ENCODE peak calls at places on chromosomes 12 and 14, in ten cellular contexts. One of them, this sample, is unnamed.

GRCh38 chr12:132166801-132167591 is 22.7 kb downstream of the NOC4L start:
- DNase-seq in body of pancreas: no peak
- DNase-seq in WTC11: peak
- DNase-seq in CD4-positive, alpha-beta T cell: no peak
- DNase-seq in mucosa of descending colon: no peak
- DNase-seq in endodermal cell: no peak
- DNase-seq in left ventricle myocardium inferior: no peak
- DNase-seq in lower leg skin: no peak
- DNase-seq in BJ: no peak
- DNase-seq in lower lobe of right lung: no peak
- DNase-seq in this sample: no peak

GRCh38 chr14:65101631-65102440 is 481 bp downstream of the MAX start:
- DNase-seq in body of pancreas: peak
- DNase-seq in WTC11: peak
- DNase-seq in CD4-positive, alpha-beta T cell: peak
- DNase-seq in mucosa of descending colon: peak
- DNase-seq in endodermal cell: peak
- DNase-seq in left ventricle myocardium inferior: peak
- DNase-seq in lower leg skin: peak
- DNase-seq in BJ: no peak
- DNase-seq in lower lobe of right lung: peak
- DNase-seq in this sample: no peak

GRCh38 chr12:67593041-67593870 is 55.3 kb upstream of the DYRK2 start:
- DNase-seq in body of pancreas: peak
- DNase-seq in WTC11: no peak
- DNase-seq in CD4-positive, alpha-beta T cell: no peak
- DNase-seq in mucosa of descending colon: no peak
- DNase-seq in endodermal cell: peak
- DNase-seq in left ventricle myocardium inferior: no peak
- DNase-seq in lower leg skin: no peak
- DNase-seq in BJ: no peak
- DNase-seq in lower lobe of right lung: no peak
- DNase-seq in this sample: peak

GRCh38 chr12:69057742-69058141 is 124.8 kb upstream of the CPM start:
- DNase-seq in body of pancreas: no peak
- DNase-seq in WTC11: no peak
- DNase-seq in CD4-positive, alpha-beta T cell: no peak
- DNase-seq in mucosa of descending colon: no peak
- DNase-seq in endodermal cell: no peak
- DNase-seq in left ventricle myocardium inferior: no peak
- DNase-seq in lower leg skin: no peak
- DNase-seq in BJ: no peak
- DNase-seq in lower lobe of right lung: no peak
- DNase-seq in this sample: no peak

GRCh38 chr12:106025129-106025528 is 113.6 kb downstream of the NUAK1 start:
- DNase-seq in body of pancreas: no peak
- DNase-seq in WTC11: no peak
- DNase-seq in CD4-positive, alpha-beta T cell: no peak
- DNase-seq in mucosa of descending colon: no peak
- DNase-seq in endodermal cell: no peak
- DNase-seq in left ventricle myocardium inferior: no peak
- DNase-seq in lower leg skin: no peak
- DNase-seq in BJ: no peak
- DNase-seq in lower lobe of right lung: no peak
- DNase-seq in this sample: no peak

GRCh38 chr12:3604750-3605638 is 114.0 kb downstream of the PRMT8 start:
- DNase-seq in body of pancreas: peak
- DNase-seq in WTC11: peak
- DNase-seq in CD4-positive, alpha-beta T cell: no peak
- DNase-seq in mucosa of descending colon: no peak
- DNase-seq in endodermal cell: peak
- DNase-seq in left ventricle myocardium inferior: peak
- DNase-seq in lower leg skin: no peak
- DNase-seq in BJ: no peak
- DNase-seq in lower lobe of right lung: no peak
- DNase-seq in this sample: no peak

GRCh38 chr14:104680056-104680805 is 9.2 kb upstream of the INF2 start:
- DNase-seq in body of pancreas: peak
- DNase-seq in WTC11: no peak
- DNase-seq in CD4-positive, alpha-beta T cell: no peak
- DNase-seq in mucosa of descending colon: peak
- DNase-seq in endodermal cell: peak
- DNase-seq in left ventricle myocardium inferior: peak
- DNase-seq in lower leg skin: no peak
- DNase-seq in BJ: no peak
- DNase-seq in lower lobe of right lung: peak
- DNase-seq in this sample: peak

GRCh38 chr14:81927069-81927468 is 393.4 kb upstream of the SEL1L start:
- DNase-seq in body of pancreas: no peak
- DNase-seq in WTC11: no peak
- DNase-seq in CD4-positive, alpha-beta T cell: no peak
- DNase-seq in mucosa of descending colon: no peak
- DNase-seq in endodermal cell: no peak
- DNase-seq in left ventricle myocardium inferior: no peak
- DNase-seq in lower leg skin: no peak
- DNase-seq in BJ: no peak
- DNase-seq in lower lobe of right lung: no peak
- DNase-seq in this sample: no peak

GRCh38 chr12:53181935-53182334 is 1.2 kb upstream of the CSAD start:
- DNase-seq in body of pancreas: no peak
- DNase-seq in WTC11: no peak
- DNase-seq in CD4-positive, alpha-beta T cell: no peak
- DNase-seq in mucosa of descending colon: no peak
- DNase-seq in endodermal cell: peak
- DNase-seq in left ventricle myocardium inferior: no peak
- DNase-seq in lower leg skin: no peak
- DNase-seq in BJ: no peak
- DNase-seq in lower lobe of right lung: no peak
- DNase-seq in this sample: no peak

GRCh38 chr12:53180931-53181645 is 363 bp upstream of the CSAD start:
- DNase-seq in body of pancreas: peak
- DNase-seq in WTC11: peak
- DNase-seq in CD4-positive, alpha-beta T cell: peak
- DNase-seq in mucosa of descending colon: peak
- DNase-seq in endodermal cell: peak
- DNase-seq in left ventricle myocardium inferior: peak
- DNase-seq in lower leg skin: peak
- DNase-seq in BJ: no peak
- DNase-seq in lower lobe of right lung: peak
- DNase-seq in this sample: peak

GRCh38 chr12:53179694-53180269 is 740 bp upstream of the ZNF740 start:
- DNase-seq in body of pancreas: peak
- DNase-seq in WTC11: peak
- DNase-seq in CD4-positive, alpha-beta T cell: no peak
- DNase-seq in mucosa of descending colon: no peak
- DNase-seq in endodermal cell: no peak
- DNase-seq in left ventricle myocardium inferior: no peak
- DNase-seq in lower leg skin: no peak
- DNase-seq in BJ: no peak
- DNase-seq in lower lobe of right lung: no peak
- DNase-seq in this sample: no peak

GRCh38 chr12:53182836-53183235 is 2.1 kb upstream of the CSAD start:
- DNase-seq in body of pancreas: no peak
- DNase-seq in WTC11: no peak
- DNase-seq in CD4-positive, alpha-beta T cell: no peak
- DNase-seq in mucosa of descending colon: no peak
- DNase-seq in endodermal cell: no peak
- DNase-seq in left ventricle myocardium inferior: no peak
- DNase-seq in lower leg skin: no peak
- DNase-seq in BJ: no peak
- DNase-seq in lower lobe of right lung: no peak
- DNase-seq in this sample: no peak

DNA sequence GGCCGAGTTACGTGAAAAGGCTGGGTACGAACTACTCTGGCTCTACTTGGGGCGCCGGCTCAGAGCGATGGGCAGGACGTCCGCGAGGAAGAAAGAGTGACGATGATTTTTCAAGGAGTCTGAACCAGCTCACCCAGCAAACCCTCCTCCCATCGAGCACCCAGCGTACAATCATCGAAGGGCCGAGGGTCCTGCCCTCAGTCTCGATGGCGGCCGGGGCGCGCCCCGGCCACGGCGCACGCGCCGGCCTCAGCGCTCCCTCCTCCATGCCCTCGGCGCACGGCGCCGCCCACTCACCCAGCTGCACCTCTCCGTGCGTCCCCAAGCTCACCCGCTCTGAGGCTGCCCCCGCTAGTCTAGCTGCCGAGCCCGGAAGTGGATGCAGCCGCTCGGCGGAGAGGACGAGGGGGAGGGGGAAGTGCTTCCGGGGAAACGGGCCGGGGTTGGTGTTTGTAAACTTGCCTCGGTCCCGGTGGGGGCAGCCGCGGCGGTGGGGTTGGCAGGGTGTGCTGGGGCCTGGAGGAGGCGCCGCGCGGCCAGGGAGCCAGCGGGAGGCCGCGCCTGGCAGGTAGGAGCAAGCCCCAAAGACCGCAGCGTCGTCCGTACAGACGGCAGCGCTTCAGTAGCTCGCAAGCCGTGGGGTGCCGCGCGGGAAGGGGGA is at the start of the genes CSAD and ZNF740:
- DNase-seq in body of pancreas: peak
- DNase-seq in WTC11: peak
- DNase-seq in CD4-positive, alpha-beta T cell: peak
- DNase-seq in mucosa of descending colon: peak
- DNase-seq in endodermal cell: peak
- DNase-seq in left ventricle myocardium inferior: peak
- DNase-seq in lower leg skin: peak
- DNase-seq in BJ: peak
- DNase-seq in lower lobe of right lung: peak
- DNase-seq in this sample: peak
- TF ChIP-seq CTCF in body of pancreas: no peak
- TF ChIP-seq CTCF in WTC11: no peak
- TF ChIP-seq CTCF in CD4-positive, alpha-beta T cell: no peak
- TF ChIP-seq CTCF in mucosa of descending colon: no peak
- TF ChIP-seq CTCF in endodermal cell: no peak
- TF ChIP-seq CTCF in left ventricle myocardium inferior: no peak
- TF ChIP-seq CTCF in lower leg skin: no peak
- TF ChIP-seq CTCF in BJ: no peak
- TF ChIP-seq CTCF in lower lobe of right lung: no peak
- TF ChIP-seq CTCF in this sample: no peak

GRCh38 chr14:61258985-61259384 is 22.2 kb downstream of the TMEM30B start:
- DNase-seq in body of pancreas: no peak
- DNase-seq in WTC11: no peak
- DNase-seq in CD4-positive, alpha-beta T cell: no peak
- DNase-seq in mucosa of descending colon: no peak
- DNase-seq in endodermal cell: no peak
- DNase-seq in left ventricle myocardium inferior: no peak
- DNase-seq in lower leg skin: no peak
- DNase-seq in BJ: peak
- DNase-seq in lower lobe of right lung: no peak
- DNase-seq in this sample: peak

GRCh38 chr14:61264699-61265098 is 16.4 kb downstream of the TMEM30B start:
- DNase-seq in body of pancreas: no peak
- DNase-seq in WTC11: no peak
- DNase-seq in CD4-positive, alpha-beta T cell: no peak
- DNase-seq in mucosa of descending colon: no peak
- DNase-seq in endodermal cell: no peak
- DNase-seq in left ventricle myocardium inferior: no peak
- DNase-seq in lower leg skin: no peak
- DNase-seq in BJ: no peak
- DNase-seq in lower lobe of right lung: no peak
- DNase-seq in this sample: no peak

GRCh38 chr14:61262082-61262481 is 19.1 kb downstream of the TMEM30B start:
- DNase-seq in body of pancreas: no peak
- DNase-seq in WTC11: no peak
- DNase-seq in CD4-positive, alpha-beta T cell: no peak
- DNase-seq in mucosa of descending colon: no peak
- DNase-seq in endodermal cell: no peak
- DNase-seq in left ventricle myocardium inferior: no peak
- DNase-seq in lower leg skin: no peak
- DNase-seq in BJ: no peak
- DNase-seq in lower lobe of right lung: no peak
- DNase-seq in this sample: no peak

GRCh38 chr14:61264022-61264571 is 17.0 kb downstream of the TMEM30B start:
- DNase-seq in body of pancreas: no peak
- DNase-seq in WTC11: no peak
- DNase-seq in CD4-positive, alpha-beta T cell: no peak
- DNase-seq in mucosa of descending colon: no peak
- DNase-seq in endodermal cell: no peak
- DNase-seq in left ventricle myocardium inferior: no peak
- DNase-seq in lower leg skin: no peak
- DNase-seq in BJ: no peak
- DNase-seq in lower lobe of right lung: no peak
- DNase-seq in this sample: no peak

GRCh38 chr14:61260939-61261776 is 20.0 kb downstream of the TMEM30B start:
- DNase-seq in body of pancreas: no peak
- DNase-seq in WTC11: no peak
- DNase-seq in CD4-positive, alpha-beta T cell: no peak
- DNase-seq in mucosa of descending colon: no peak
- DNase-seq in endodermal cell: peak
- DNase-seq in left ventricle myocardium inferior: no peak
- DNase-seq in lower leg skin: no peak
- DNase-seq in BJ: peak
- DNase-seq in lower lobe of right lung: no peak
- DNase-seq in this sample: peak
- TF ChIP-seq CTCF in body of pancreas: no peak
- TF ChIP-seq CTCF in WTC11: no peak
- TF ChIP-seq CTCF in CD4-positive, alpha-beta T cell: no peak
- TF ChIP-seq CTCF in mucosa of descending colon: no peak
- TF ChIP-seq CTCF in endodermal cell: peak
- TF ChIP-seq CTCF in left ventricle myocardium inferior: no peak
- TF ChIP-seq CTCF in lower leg skin: no peak
- TF ChIP-seq CTCF in BJ: peak
- TF ChIP-seq CTCF in lower lobe of right lung: no peak
- TF ChIP-seq CTCF in this sample: peak

DNA sequence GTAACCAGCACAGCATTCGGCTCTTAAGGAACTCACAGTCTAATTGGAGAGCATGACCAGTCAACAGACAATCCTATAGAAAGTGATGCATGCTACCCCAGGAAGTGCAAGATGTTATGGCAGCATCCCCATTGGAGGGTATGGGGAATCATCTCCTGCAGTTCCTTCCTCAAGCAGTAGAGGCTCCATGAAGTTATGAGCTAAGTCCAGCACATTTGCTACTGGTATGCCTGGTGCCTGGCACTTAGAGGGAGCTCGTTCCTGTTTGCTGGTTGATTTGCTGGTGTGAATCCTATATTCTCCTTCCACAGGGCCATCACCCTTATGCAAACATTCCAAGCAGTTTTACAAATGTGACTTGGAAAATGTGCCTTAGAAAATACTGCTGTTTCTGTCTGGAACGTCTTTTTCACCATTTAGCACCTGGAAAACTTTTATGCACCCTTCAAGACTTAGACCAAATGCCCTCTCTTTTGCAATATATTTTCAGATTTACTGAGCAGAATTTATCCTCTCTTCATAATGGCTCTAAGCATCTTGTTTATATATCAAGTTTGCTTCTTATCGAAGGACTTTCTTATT is 136.1 kb upstream of the WSCD2 start:
- DNase-seq in body of pancreas: peak
- DNase-seq in WTC11: peak
- DNase-seq in CD4-positive, alpha-beta T cell: no peak
- DNase-seq in mucosa of descending colon: no peak
- DNase-seq in endodermal cell: peak
- DNase-seq in left ventricle myocardium inferior: no peak
- DNase-seq in lower leg skin: no peak
- DNase-seq in BJ: no peak
- DNase-seq in lower lobe of right lung: no peak
- DNase-seq in this sample: no peak
- TF ChIP-seq CTCF in body of pancreas: peak
- TF ChIP-seq CTCF in WTC11: peak
- TF ChIP-seq CTCF in CD4-positive, alpha-beta T cell: no peak
- TF ChIP-seq CTCF in mucosa of descending colon: no peak
- TF ChIP-seq CTCF in endodermal cell: peak
- TF ChIP-seq CTCF in left ventricle myocardium inferior: peak
- TF ChIP-seq CTCF in lower leg skin: no peak
- TF ChIP-seq CTCF in BJ: peak
- TF ChIP-seq CTCF in lower lobe of right lung: peak
- TF ChIP-seq CTCF in this sample: peak

DNA sequence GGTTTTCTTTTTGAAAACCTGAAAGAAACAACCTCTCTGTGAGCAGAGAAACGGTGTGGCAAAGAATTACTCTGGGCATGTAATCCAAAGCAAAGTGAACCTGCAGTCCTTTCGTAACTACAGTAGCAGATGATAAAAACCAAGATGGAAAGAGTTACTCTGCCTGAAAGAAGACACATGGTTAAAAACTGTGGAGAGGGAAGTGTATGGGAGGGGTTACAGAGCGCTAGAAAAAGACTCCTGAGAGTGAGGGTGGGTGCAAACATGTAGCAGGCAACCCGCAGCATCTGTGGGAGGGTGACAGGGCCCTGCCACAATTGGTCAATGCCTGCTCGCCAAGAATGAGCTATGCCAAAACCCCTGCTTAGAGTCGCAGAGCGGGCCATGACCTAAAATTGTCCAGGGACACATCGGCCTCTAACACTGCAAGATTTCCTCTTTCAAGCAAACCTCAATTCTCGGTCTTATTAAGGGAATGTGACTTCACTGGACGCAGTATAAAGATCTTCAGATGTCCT is 753 bp downstream of the PRKAG1 start:
- DNase-seq in body of pancreas: no peak
- DNase-seq in WTC11: no peak
- DNase-seq in CD4-positive, alpha-beta T cell: no peak
- DNase-seq in mucosa of descending colon: no peak
- DNase-seq in endodermal cell: no peak
- DNase-seq in left ventricle myocardium inferior: no peak
- DNase-seq in lower leg skin: no peak
- DNase-seq in BJ: no peak
- DNase-seq in lower lobe of right lung: no peak
- DNase-seq in this sample: peak
- TF ChIP-seq CTCF in body of pancreas: no peak
- TF ChIP-seq CTCF in WTC11: no peak
- TF ChIP-seq CTCF in CD4-positive, alpha-beta T cell: no peak
- TF ChIP-seq CTCF in mucosa of descending colon: no peak
- TF ChIP-seq CTCF in endodermal cell: no peak
- TF ChIP-seq CTCF in left ventricle myocardium inferior: no peak
- TF ChIP-seq CTCF in lower leg skin: no peak
- TF ChIP-seq CTCF in BJ: no peak
- TF ChIP-seq CTCF in lower lobe of right lung: no peak
- TF ChIP-seq CTCF in this sample: no peak

This sample was measured in HFFc6.